ENCODE peak calls at places on chromosomes 13 and 19, in five cellular contexts. A is EH, P is right cardiac atrium, H is astrocyte of the hippocampus, U is fibroblast of the conjunctiva. M is an unnamed sample.

GRCh38 chr13:21475115-21475514 is 16.0 kb upstream of the ZDHHC20 start:
- DNase-seq in A (no peak), P (no peak), H (no peak), U (no peak), M (no peak)

GRCh38 chr13:43572601-43573360 is 214.0 kb downstream of the ENOX1 start:
- DNase-seq in A (peak; percentile 90), P (no peak), H (peak; percentile 71), U (peak; percentile 8), M (peak; percentile 91)

GRCh38 chr19:18879579-18880373 is 16.2 kb downstream of the CERS1 start:
- DNase-seq in A (peak; percentile 27), P (no peak), H (no peak), U (no peak), M (peak; percentile 44)

GRCh38 chr19:49764341-49764740 is 1.2 kb upstream of the TSKS start:
- DNase-seq in A (no peak), P (no peak), H (no peak), U (no peak), M (no peak)

GRCh38 chr19:38411041-38411712 is 8.3 kb downstream of the FAM98C start:
- DNase-seq in A (no peak), P (no peak), H (no peak), U (no peak), M (no peak)

GRCh38 chr13:76596216-76596615 is 290.0 kb downstream of the KCTD12 start:
- DNase-seq in A (peak; percentile 3), P (no peak), H (peak; percentile 10), U (no peak), M (no peak)

GRCh38 chr13:39900106-39900750 is 244.8 kb downstream of the COG6 start:
- DNase-seq in A (no peak), P (no peak), H (peak; percentile 68), U (peak; percentile 33), M (no peak)

GRCh38 chr19:16185925-16186234 is 670 bp downstream of the FAM32A start:
- DNase-seq in A (no peak), P (no peak), H (no peak), U (no peak), M (no peak)

GRCh38 chr13:100976993-100977392 is 302.4 kb upstream of the TMTC4 start:
- DNase-seq in A (no peak), P (no peak), H (peak; percentile 79), U (no peak), M (no peak)

GRCh38 chr19:56097306-56097705 is 23.8 kb downstream of the ZNF787 start:
- DNase-seq in A (no peak), P (peak; percentile 83), H (no peak), U (no peak), M (no peak)

GRCh38 chr13:98927954-98928927 is 49.6 kb downstream of the DOCK9 start:
- DNase-seq in A (peak; percentile 61), P (peak; percentile 56), H (no peak), U (peak; percentile 90), M (peak; percentile 95)

GRCh38 chr19:18108897-18109296 is 11.3 kb downstream of the MAST3 start:
- DNase-seq in A (no peak), P (no peak), H (no peak), U (no peak), M (no peak)

GRCh38 chr19:49616532-49616931 is 23.4 kb downstream of the RRAS start:
- DNase-seq in A (no peak), P (peak; percentile 28), H (no peak), U (no peak), M (no peak)

GRCh38 chr13:103758222-103758621 is 692.0 kb upstream of the SLC10A2 start:
- DNase-seq in A (no peak), P (no peak), H (no peak), U (no peak), M (no peak)

GRCh38 chr13:20566424-20566916 is 487 bp upstream of the IFT88 start:
- DNase-seq in A (peak; percentile 82), P (no peak), H (no peak), U (no peak), M (peak; percentile 93)

GRCh38 chr13:21060063-21060826 is 1.1 kb downstream of the LATS2 start:
- DNase-seq in A (peak; percentile 55), P (peak; percentile 88), H (peak; percentile 74), U (no peak), M (peak; percentile 78)

GRCh38 chr19:37361994-37362393 is 8.9 kb upstream of the ZNF527 start:
- DNase-seq in A (peak; percentile 26), P (no peak), H (peak; percentile 18), U (no peak), M (peak; percentile 43)

GRCh38 chr13:48804836-48805601 is 151.3 kb downstream of the CYSLTR2 start:
- DNase-seq in A (peak; percentile 46), P (no peak), H (no peak), U (no peak), M (no peak)

GRCh38 chr13:73602295-73602694 is 531.9 kb downstream of the KLF12 start:
- DNase-seq in A (no peak), P (no peak), H (peak; percentile 12), U (no peak), M (peak; percentile 2)

GRCh38 chr13:50123515-50123861 is 108.2 kb downstream of the KCNRG start:
- DNase-seq in A (no peak), P (no peak), H (no peak), U (no peak), M (no peak)

GRCh38 chr13:112619730-112620639 is 32.0 kb upstream of the TUBGCP3 start:
- DNase-seq in A (peak; percentile 52), P (no peak), H (peak; percentile 71), U (no peak), M (no peak)